ENCODE peak calls at places on chromosomes 7 and 10, in six cellular contexts. O is sigmoid colon; L is transverse colon; T is NB4; Q is CD8-positive, alpha-beta memory T cell; C is Jurkat, Clone E6-1. R is an unnamed sample.

GRCh38 chr7:50667338-50667737 is 102.1 kb upstream of the DDC start:
- DNase-seq in O (peak; percentile 65), L (no peak), T (no peak), Q (no peak), C (no peak), R (no peak)

GRCh38 chr10:132418520-132419416 is 21.8 kb downstream of the PWWP2B start:
- DNase-seq in O (no peak), L (peak; percentile 93), T (peak; percentile 61), Q (no peak), C (no peak), R (peak; percentile 75)

GRCh38 chr10:29991382-29991781 is 68.0 kb downstream of the JCAD start:
- DNase-seq in O (no peak), L (no peak), T (no peak), Q (no peak), C (no peak), R (no peak)

GRCh38 chr7:89655946-89656345 is 498.3 kb upstream of the STEAP1 start:
- DNase-seq in O (no peak), L (no peak), T (no peak), Q (no peak), C (no peak), R (no peak)

GRCh38 chr10:100881552-100882250 is 31.1 kb upstream of the SLF2 start:
- DNase-seq in O (no peak), L (no peak), T (no peak), Q (no peak), C (no peak), R (no peak)

GRCh38 chr7:80831996-80832395 is 86.9 kb downstream of the SEMA3C start:
- DNase-seq in O (no peak), L (no peak), T (no peak), Q (no peak), C (no peak), R (no peak)

GRCh38 chr10:91597397-91597881 is 35.4 kb downstream of the PPP1R3C start:
- DNase-seq in O (no peak), L (no peak), T (no peak), Q (no peak), C (no peak), R (no peak)

GRCh38 chr7:50513166-50513871 is 51.9 kb downstream of the DDC start:
- DNase-seq in O (no peak), L (no peak), T (no peak), Q (no peak), C (no peak), R (no peak)

GRCh38 chr10:132942740-132943554 is 577 bp upstream of the CFAP46 start:
- DNase-seq in O (no peak), L (no peak), T (no peak), Q (no peak), C (no peak), R (no peak)

GRCh38 chr7:129561677-129562424 is 49.7 kb upstream of the NRF1 start:
- DNase-seq in O (no peak), L (no peak), T (peak; percentile 50), Q (no peak), C (no peak), R (no peak)

GRCh38 chr7:50848203-50848602 is 65.5 kb upstream of the GRB10 start:
- DNase-seq in O (no peak), L (no peak), T (no peak), Q (no peak), C (no peak), R (no peak)

GRCh38 chr7:151429555-151430331 is 10.2 kb downstream of the CRYGN start:
- DNase-seq in O (peak; percentile 59), L (peak; percentile 35), T (peak; percentile 49), Q (peak; percentile 77), C (peak; percentile 98), R (no peak)

GRCh38 chr10:78805176-78805575 is 263.6 kb upstream of the ZMIZ1 start:
- DNase-seq in O (peak; percentile 83), L (peak; percentile 50), T (no peak), Q (no peak), C (no peak), R (no peak)

GRCh38 chr10:99682752-99683151 is 23.4 kb downstream of the ENTPD7 start:
- DNase-seq in O (no peak), L (no peak), T (peak; percentile 9), Q (no peak), C (no peak), R (peak; percentile 56)

GRCh38 chr10:114328876-114329275 is 75.4 kb downstream of the AFAP1L2 start:
- DNase-seq in O (no peak), L (no peak), T (no peak), Q (no peak), C (no peak), R (no peak)

GRCh38 chr10:60441515-60441914 is 51.8 kb upstream of the ANK3 start:
- DNase-seq in O (no peak), L (no peak), T (peak; percentile 27), Q (no peak), C (peak; percentile 6), R (peak; percentile 57)

DNA sequence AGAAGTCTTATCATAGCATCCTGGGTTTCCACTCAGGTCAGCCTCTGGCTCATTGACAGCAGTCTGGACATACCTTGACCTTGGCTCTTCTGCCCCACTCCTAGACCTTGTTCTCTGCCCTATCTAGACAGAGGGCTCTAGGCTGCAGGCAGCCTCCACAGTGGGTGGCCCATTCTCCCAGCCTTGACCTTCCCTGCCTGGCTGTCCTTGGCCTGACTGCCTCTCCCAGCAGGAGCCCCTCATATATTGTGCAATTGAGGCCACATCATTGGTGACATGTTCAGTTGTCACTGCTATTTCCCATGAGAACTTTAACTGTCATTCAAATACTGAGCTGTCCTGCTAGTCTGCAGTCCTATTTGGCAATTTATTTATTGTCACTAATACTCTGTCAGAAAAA is 503.4 kb downstream of the PLXNA4 start:
- DNase-seq in O (no peak), L (no peak), T (peak; percentile 49), Q (no peak), C (no peak), R (no peak)
- H3K4me3 ChIP-seq in O (no peak overlapping the region), L (no peak overlapping the region), T (no peak overlapping the region), Q (no peak overlapping the region), C (no peak overlapping the region), R (no peak overlapping the region)

GRCh38 chr10:26567349-26567721 is 129.2 kb downstream of the APBB1IP start:
- DNase-seq in O (no peak), L (no peak), T (no peak), Q (no peak), C (no peak), R (no peak)
- H3K4me3 ChIP-seq in O (peak overlapping the region; percentile 34), L (peak overlapping the region; percentile 14), T (no peak overlapping the region), Q (no peak overlapping the region), C (no peak overlapping the region), R (no peak overlapping the region)

GRCh38 chr7:33905389-33906032 is at the start of gene BMPER:
- DNase-seq in O (peak; percentile 73), L (peak; percentile 13), T (no peak), Q (no peak), C (no peak), R (no peak)
- H3K4me3 ChIP-seq in O (peak within 1 kb of the TSS; percentile 62), L (peak within 1 kb of the TSS; percentile 37), T (no peak within 1 kb of the TSS), Q (no peak within 1 kb of the TSS), C (peak within 1 kb of the TSS; percentile 31), R (no peak within 1 kb of the TSS)

GRCh38 chr7:37952240-37952639 is 31.8 kb downstream of the EPDR1 start:
- DNase-seq in O (no peak), L (no peak), T (peak; percentile 97), Q (no peak), C (peak; percentile 23), R (no peak)
- H3K4me3 ChIP-seq in O (no peak overlapping the region), L (no peak overlapping the region), T (no peak overlapping the region), Q (no peak overlapping the region), C (no peak overlapping the region), R (no peak overlapping the region)

DNA sequence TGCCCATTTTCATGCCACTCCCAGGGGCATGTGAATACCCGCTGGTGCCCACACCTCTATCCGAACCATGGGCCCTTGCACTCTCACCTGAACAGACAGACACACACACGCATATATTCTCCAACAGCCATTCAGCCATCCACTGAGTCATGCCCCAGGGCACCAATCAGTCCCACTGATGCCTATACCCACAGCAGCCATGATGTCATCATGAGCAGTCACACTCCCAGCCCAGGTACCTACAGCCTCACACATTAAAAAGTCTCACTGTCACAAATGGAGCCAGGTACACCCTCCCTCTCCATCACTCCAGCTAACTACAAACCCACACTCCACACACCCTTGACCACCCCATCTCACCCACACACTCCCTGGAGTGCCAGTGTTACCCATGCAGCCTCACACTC is 12.2 kb downstream of the VSIR start:
- DNase-seq in O (no peak), L (no peak), T (no peak), Q (no peak), C (no peak), R (no peak)
- H3K4me3 ChIP-seq in O (no peak overlapping the region), L (no peak overlapping the region), T (no peak overlapping the region), Q (no peak overlapping the region), C (no peak overlapping the region), R (no peak overlapping the region)

DNA sequence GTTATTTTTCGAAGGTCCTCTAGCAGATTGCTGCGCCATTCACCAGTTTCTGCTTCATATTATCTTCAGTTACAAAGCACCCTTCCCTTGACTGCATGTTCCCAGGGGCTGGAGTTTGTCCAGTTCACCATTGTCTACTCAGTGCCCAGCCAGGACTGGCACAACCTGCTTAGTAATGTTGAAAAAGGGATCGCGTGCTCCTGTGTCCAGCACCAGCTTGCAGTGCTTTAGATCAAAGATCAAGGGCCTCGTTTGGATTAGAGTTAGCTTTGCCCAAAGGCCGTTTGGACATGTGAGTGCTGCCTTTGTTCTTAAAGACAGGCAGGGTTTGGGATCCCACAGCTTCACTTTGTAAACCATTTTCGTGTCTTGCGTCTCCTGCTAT is 867 bp downstream of the ATP6V0E2 start:
- DNase-seq in O (no peak), L (no peak), T (no peak), Q (no peak), C (no peak), R (no peak)
- H3K4me3 ChIP-seq in O (peak overlapping the region; percentile 88), L (no peak overlapping the region), T (peak overlapping the region; percentile 60), Q (peak overlapping the region; percentile 77), C (peak overlapping the region; percentile 74), R (peak overlapping the region; percentile 77)

GRCh38 chr7:74254858-74255379 is 720 bp upstream of the RFC2 start:
- DNase-seq in O (no peak), L (peak; percentile 29), T (peak; percentile 69), Q (no peak), C (no peak), R (peak; percentile 47)
- H3K4me3 ChIP-seq in O (peak overlapping the region; percentile 70), L (peak overlapping the region; percentile 65), T (peak overlapping the region; percentile 94), Q (peak overlapping the region; percentile 82), C (peak overlapping the region; percentile 97), R (peak overlapping the region; percentile 88)

DNA sequence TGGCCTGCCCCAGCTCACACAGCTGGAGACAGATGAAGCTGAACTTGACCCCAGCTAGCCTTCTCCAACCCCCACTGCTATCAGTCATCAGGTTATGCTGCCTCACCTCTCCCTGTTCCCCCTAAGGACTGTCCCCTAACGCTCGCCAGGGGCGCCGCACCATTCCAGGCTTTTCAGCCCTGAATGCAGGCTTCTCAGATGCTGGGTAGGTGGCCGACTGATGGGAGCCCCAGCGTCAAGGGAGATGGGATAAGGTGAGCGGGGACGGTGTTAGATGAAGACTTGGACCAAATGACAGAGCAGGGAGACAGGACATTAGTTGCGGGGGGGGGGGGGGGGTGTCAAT is 15.8 kb upstream of the OPALIN start:
- DNase-seq in O (no peak), L (no peak), T (no peak), Q (no peak), C (no peak), R (no peak)
- H3K4me3 ChIP-seq in O (peak overlapping the region; percentile 43), L (no peak overlapping the region), T (no peak overlapping the region), Q (peak overlapping the region; percentile 55), C (peak overlapping the region; percentile 52), R (peak overlapping the region; percentile 62)